ENCODE peak calls at places on chromosome 5, in nine cellular contexts. T, W, C, N, Q, F, D, M and X are unnamed samples.

GRCh38 chr5:11904270-11904906 is at the start of gene CTNND2:
- DNase-seq in Q (no peak), C (no peak), M (no peak), T (no peak), D (no peak), N (no peak), F (peak; percentile 67), W (no peak), X (peak; percentile 77)

GRCh38 chr5:51345106-51345505 is 38.1 kb upstream of the ISL1 start:
- DNase-seq in W (no peak), Q (peak; percentile 31), D (no peak), M (no peak), F (no peak), C (peak; percentile 34), N (no peak), T (no peak), X (no peak)

GRCh38 chr5:130126748-130127147 is 222.5 kb downstream of the CHSY3 start:
- DNase-seq in C (no peak), T (no peak), D (no peak), W (no peak), N (no peak), F (no peak), Q (no peak), M (no peak), X (no peak)

GRCh38 chr5:534743-535671 is 10.8 kb upstream of the SLC9A3 start:
- DNase-seq in W (no peak), T (no peak), Q (no peak), M (no peak), C (no peak), D (no peak), N (no peak), F (peak; percentile 4), X (no peak)

GRCh38 chr5:82396396-82396795 is 118.2 kb upstream of the RPS23 start:
- DNase-seq in D (no peak), F (no peak), M (no peak), N (no peak), C (no peak), W (no peak), Q (peak; percentile 72), T (peak; percentile 48), X (no peak)

GRCh38 chr5:137264573-137264972 is 234.6 kb downstream of the SPOCK1 start:
- DNase-seq in Q (peak; percentile 96), T (peak; percentile 35), D (no peak), M (peak; percentile 94), W (no peak), C (no peak), F (no peak), N (no peak), X (no peak)

GRCh38 chr5:54774281-54775171 is 210.9 kb downstream of the ESM1 start:
- DNase-seq in D (peak; percentile 67), F (no peak), W (peak; percentile 95), C (no peak), M (peak; percentile 80), T (peak; percentile 70), N (peak; percentile 89), Q (peak; percentile 76), X (no peak)

GRCh38 chr5:133870661-133871060 is 97.8 kb downstream of the C5orf15 start:
- DNase-seq in N (no peak), T (peak; percentile 35), Q (peak; percentile 89), C (no peak), D (no peak), F (no peak), M (peak; percentile 93), W (no peak), X (no peak)

GRCh38 chr5:131386779-131387178 is 122.9 kb downstream of the CDC42SE2 start:
- DNase-seq in T (peak; percentile 42), M (no peak), F (no peak), D (no peak), W (no peak), C (no peak), Q (no peak), N (no peak), X (no peak)

GRCh38 chr5:143890475-143890874 is 78.5 kb downstream of the HMHB1 start:
- DNase-seq in W (no peak), F (no peak), M (no peak), T (peak; percentile 12), C (no peak), D (no peak), Q (peak; percentile 55), N (no peak), X (no peak)

GRCh38 chr5:126984632-126985031 is 45.7 kb downstream of the MARCHF3 start:
- DNase-seq in W (no peak), N (no peak), C (no peak), D (no peak), F (no peak), T (peak; percentile 53), Q (peak; percentile 47), M (no peak), X (no peak)

GRCh38 chr5:176174345-176175025 is 63.7 kb upstream of the SIMC1 start:
- DNase-seq in W (no peak), N (no peak), C (no peak), D (no peak), T (no peak), Q (no peak), M (no peak), F (no peak), X (no peak)

GRCh38 chr5:34535944-34536628 is 120.0 kb upstream of the RAI14 start:
- DNase-seq in N (no peak), M (peak; percentile 22), W (no peak), C (no peak), D (no peak), Q (no peak), F (no peak), T (no peak), X (no peak)

GRCh38 chr5:76787237-76787636 is 31.6 kb upstream of the F2RL1 start:
- DNase-seq in T (peak; percentile 90), N (peak; percentile 89), C (no peak), Q (peak; percentile 61), M (peak; percentile 99), F (no peak), D (peak; percentile 52), W (peak; percentile 91), X (no peak)

GRCh38 chr5:120655828-120656435 is 191.8 kb downstream of the PRR16 start:
- DNase-seq in N (no peak), Q (peak; percentile 6), T (peak; percentile 32), M (peak; percentile 43), D (peak; percentile 27), W (no peak), F (peak; percentile 43), C (peak; percentile 40), X (peak; percentile 29)

GRCh38 chr5:76187386-76187785 is 104.2 kb downstream of the SV2C start:
- DNase-seq in N (no peak), W (no peak), C (no peak), F (no peak), Q (no peak), T (no peak), D (no peak), M (no peak), X (no peak)

DNA sequence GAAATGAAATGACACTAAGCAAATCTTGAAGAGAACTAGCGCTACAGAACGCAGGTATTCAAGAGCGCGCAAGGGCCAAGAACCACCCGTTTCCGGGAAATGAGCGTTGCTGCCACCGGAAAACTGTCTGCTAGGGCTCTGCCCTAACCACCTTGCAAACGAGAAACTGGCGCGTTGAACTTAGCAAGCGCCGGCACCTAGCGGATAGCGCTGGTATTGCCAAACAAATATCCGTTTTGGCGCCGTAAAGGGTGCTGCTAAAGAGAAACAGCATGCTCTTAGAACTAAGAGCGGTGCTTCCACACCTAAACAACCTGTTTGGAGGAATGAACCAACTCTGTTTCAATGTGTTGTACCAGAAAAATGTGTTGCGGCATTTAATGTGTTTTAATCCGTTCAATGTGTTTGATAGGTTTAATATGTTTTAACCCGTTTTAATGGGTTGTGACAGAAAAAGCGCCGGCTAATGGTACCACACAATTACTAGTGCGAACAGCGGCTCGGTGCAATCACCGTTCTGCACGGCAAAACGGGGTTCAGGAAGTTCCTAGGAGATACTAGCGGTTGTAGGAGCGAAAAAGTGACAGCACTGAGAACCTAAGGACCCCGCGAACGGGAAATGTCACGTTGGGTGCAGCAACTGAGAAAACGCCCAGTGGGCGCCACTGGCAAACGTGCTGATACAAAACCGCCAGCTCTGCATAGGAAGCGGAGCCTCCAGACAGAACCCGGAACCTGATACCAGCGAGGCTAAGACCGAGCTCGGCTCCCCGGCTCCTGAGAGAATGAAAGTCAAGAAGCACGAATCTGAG is at the start of gene ANXA2R:
- DNase-seq in F (peak; percentile 98), N (peak; percentile 91), D (peak; percentile 88), W (peak; percentile 94), M (peak; percentile 95), Q (peak; percentile 94), T (peak; percentile 97), C (peak; percentile 92), X (peak; percentile 79)
- TF ChIP-seq CTCF in F (peak; percentile 78), N (peak; percentile 78), D (peak; percentile 62), W (peak; percentile 86), M (peak; percentile 83), Q (peak; percentile 82), T (peak; percentile 83), C (peak; percentile 77), X (peak; percentile 79)

GRCh38 chr5:132476853-132477729 is 13.5 kb downstream of the IRF1 start:
- DNase-seq in N (no peak), W (peak; percentile 57), F (no peak), D (no peak), T (no peak), C (no peak), Q (no peak), M (no peak), X (no peak)
- TF ChIP-seq CTCF in N (no peak), W (no peak), F (peak; percentile 12), D (no peak), T (peak; percentile 7), C (no peak), Q (no peak), M (no peak), X (peak; percentile 22)

GRCh38 chr5:65075623-65076250 is 307.0 kb downstream of the CWC27 start:
- DNase-seq in D (no peak), F (no peak), M (no peak), C (no peak), T (peak; percentile 27), W (no peak), Q (no peak), N (no peak), X (no peak)

GRCh38 chr5:65078331-65078730 is 309.6 kb downstream of the CWC27 start:
- DNase-seq in Q (peak; percentile 12), C (no peak), N (no peak), W (no peak), M (no peak), F (no peak), D (no peak), T (peak; percentile 15), X (no peak)

GRCh38 chr5:65072836-65073620 is 304.3 kb downstream of the CWC27 start:
- DNase-seq in C (no peak), D (no peak), T (peak; percentile 49), Q (peak; percentile 48), F (no peak), M (peak; percentile 18), N (no peak), W (no peak), X (no peak)

GRCh38 chr5:65077653-65078052 is 308.9 kb downstream of the CWC27 start:
- DNase-seq in D (no peak), T (no peak), N (no peak), M (no peak), C (no peak), Q (no peak), F (no peak), W (no peak), X (no peak)

GRCh38 chr5:65076251-65076869 is 307.6 kb downstream of the CWC27 start:
- DNase-seq in T (peak; percentile 82), C (peak; percentile 57), N (no peak), M (peak; percentile 82), D (no peak), W (no peak), F (peak; percentile 61), Q (peak; percentile 64), X (no peak)
- TF ChIP-seq CTCF in T (peak; percentile 40), C (peak; percentile 49), N (no peak), M (peak; percentile 39), D (no peak), W (no peak), F (peak; percentile 36), Q (peak; percentile 26), X (peak; percentile 15)

GRCh38 chr5:53035868-53036381 is 46.8 kb downstream of the ITGA2 start:
- DNase-seq in F (no peak), N (no peak), W (no peak), M (peak; percentile 59), D (no peak), T (no peak), Q (no peak), C (no peak), X (no peak)
- TF ChIP-seq CTCF in F (peak; percentile 23), N (no peak), W (no peak), M (peak; percentile 58), D (no peak), T (peak; percentile 48), Q (peak; percentile 29), C (peak; percentile 74), X (peak; percentile 47)